ENCODE peak calls at places on chromosomes 5 and 9, in four cellular contexts. E is T47D, S is AG09309, J is mesendoderm. G is an unnamed sample.

GRCh38 chr5:156174225-156174624 is 152.7 kb upstream of the SGCD start:
- DNase-seq in J (no peak), S (no peak), E (no peak), G (no peak)

GRCh38 chr9:94867281-94867841 is 140.9 kb downstream of the AOPEP start:
- DNase-seq in S (peak; percentile 71), J (peak; percentile 33), E (peak; percentile 37), G (peak; percentile 83)

GRCh38 chr9:131738838-131739191 is 1.1 kb downstream of the RAPGEF1 start:
- DNase-seq in E (peak; percentile 94), J (peak; percentile 79), S (no peak), G (peak; percentile 73)

GRCh38 chr9:128361981-128362646 is 9.1 kb upstream of the URM1 start:
- DNase-seq in J (peak; percentile 88), S (peak; percentile 35), E (peak; percentile 96), G (peak; percentile 82)

GRCh38 chr5:65050826-65051498 is 282.2 kb downstream of the CWC27 start:
- DNase-seq in E (no peak), S (no peak), J (no peak), G (no peak)

GRCh38 chr9:29319727-29320513 is 1746.6 kb upstream of the C9orf72 start:
- DNase-seq in S (no peak), E (no peak), J (no peak), G (no peak)

GRCh38 chr5:81971086-81971693 is 633 bp upstream of the ATG10 start:
- DNase-seq in J (no peak), E (peak; percentile 30), S (no peak), G (peak; percentile 4)

GRCh38 chr9:125650271-125650737 is 56.7 kb downstream of the MAPKAP1 start:
- DNase-seq in J (peak; percentile 51), E (no peak), S (no peak), G (no peak)

GRCh38 chr9:69120380-69121154 is 53.5 kb upstream of the TJP2 start:
- DNase-seq in E (peak; percentile 76), S (no peak), J (peak; percentile 97), G (peak; percentile 88)

GRCh38 chr5:5546408-5546807 is 123.9 kb downstream of the ICE1 start:
- DNase-seq in J (no peak), E (no peak), S (no peak), G (no peak)

GRCh38 chr5:5218396-5218795 is 78.3 kb downstream of the ADAMTS16 start:
- DNase-seq in S (no peak), E (no peak), J (no peak), G (no peak)

GRCh38 chr9:136886610-136887597 is 588 bp downstream of the TRAF2 start:
- DNase-seq in J (peak; percentile 64), E (no peak), S (no peak), G (peak; percentile 59)

GRCh38 chr5:59728356-59728755 is 165.2 kb downstream of the PDE4D start:
- DNase-seq in J (no peak), S (no peak), E (no peak), G (no peak)

GRCh38 chr9:87119328-87119881 is 172.1 kb upstream of the GAS1 start:
- DNase-seq in S (peak; percentile 60), E (peak; percentile 27), J (no peak), G (no peak)

GRCh38 chr9:106921989-106922388 is 59.0 kb downstream of the ZNF462 start:
- DNase-seq in E (no peak), J (no peak), S (no peak), G (no peak)

GRCh38 chr5:59745422-59745863 is 148.1 kb downstream of the PDE4D start:
- DNase-seq in J (no peak), E (no peak), S (peak; percentile 59), G (no peak)

GRCh38 chr9:21402387-21403247 is 6.3 kb upstream of the IFNA8 start:
- DNase-seq in E (no peak), S (no peak), J (peak; percentile 67), G (no peak)

GRCh38 chr9:127898433-127899199 is 787 bp downstream of the ST6GALNAC6 start:
- DNase-seq in J (no peak), S (peak; percentile 74), E (no peak), G (no peak)

GRCh38 chr5:76818844-76819831 is at the start of gene F2RL1:
- DNase-seq in S (no peak), E (peak; percentile 88), J (peak; percentile 97), G (peak; percentile 96)

GRCh38 chr5:74122979-74123575 is 497.1 kb downstream of the ARHGEF28 start:
- DNase-seq in S (no peak), J (no peak), E (no peak), G (no peak)

GRCh38 chr5:109645591-109646236 is 44.0 kb upstream of the MAN2A1 start:
- DNase-seq in E (no peak), J (peak; percentile 91), S (no peak), G (no peak)

GRCh38 chr5:132446621-132447020 is 44.0 kb downstream of the IRF1 start:
- DNase-seq in E (no peak), S (peak; percentile 66), J (no peak), G (no peak)

GRCh38 chr5:111719773-111720172 is 37.2 kb downstream of the NREP start:
- DNase-seq in S (no peak), J (no peak), E (no peak), G (no peak)

GRCh38 chr9:87197349-87198130 is 250.2 kb upstream of the GAS1 start:
- DNase-seq in J (no peak), E (no peak), S (no peak), G (no peak)

GRCh38 chr9:127909839-127910273 is 7.0 kb downstream of the ST6GALNAC4 start:
- DNase-seq in J (no peak), S (no peak), E (no peak), G (no peak)

GRCh38 chr5:87233122-87233521 is 34.6 kb upstream of the RASA1 start:
- DNase-seq in S (no peak), J (no peak), E (no peak), G (no peak)

GRCh38 chr5:179285236-179285635 is 60.0 kb downstream of the ADAMTS2 start:
- DNase-seq in J (no peak), E (no peak), S (no peak), G (no peak)

GRCh38 chr5:179270581-179271300 is 74.5 kb downstream of the ADAMTS2 start:
- DNase-seq in J (no peak), E (no peak), S (no peak), G (no peak)

G was measured in Caco-2.